ENCODE peak calls at places on chromosomes 1 and 21, in five cellular contexts. E is GM12878, H is H1, Y is hepatocyte, U is MM.1S. Z is an unnamed sample.

GRCh38 chr1:152013664-152014237 is 20.1 kb upstream of the S100A10 start:
- DNase-seq in Y (peak), U (peak), E (no peak), H (no peak), Z (no peak)

GRCh38 chr1:222631611-222632208 is 13.8 kb downstream of the MIA3 start:
- DNase-seq in E (no peak), U (no peak), Y (no peak), H (no peak), Z (no peak)

GRCh38 chr1:56508523-56508983 is 70.8 kb downstream of the PLPP3 start:
- DNase-seq in H (no peak), E (no peak), U (no peak), Y (peak), Z (peak)

GRCh38 chr21:26072891-26073615 is 97.5 kb downstream of the APP start:
- DNase-seq in U (no peak), Y (no peak), H (no peak), E (no peak), Z (no peak)

GRCh38 chr1:107622975-107623374 is 342.0 kb downstream of the VAV3 start:
- DNase-seq in U (peak), E (no peak), Y (no peak), H (no peak), Z (no peak)

GRCh38 chr1:182752827-182753104 is 36.8 kb upstream of the NPL start:
- DNase-seq in H (no peak), U (no peak), Y (no peak), E (no peak), Z (no peak)

GRCh38 chr1:169049258-169049936 is 57.1 kb upstream of the ATP1B1 start:
- DNase-seq in U (no peak), H (no peak), Y (no peak), E (no peak), Z (no peak)

GRCh38 chr1:50697440-50698421 is 262.3 kb downstream of the FAF1 start:
- DNase-seq in H (no peak), E (no peak), U (no peak), Y (no peak), Z (no peak)

GRCh38 chr1:184838374-184838995 is 83.8 kb upstream of the EDEM3 start:
- DNase-seq in H (no peak), E (no peak), Y (peak), U (no peak), Z (peak)

GRCh38 chr1:61606448-61607312 is 118.3 kb downstream of the TM2D1 start:
- DNase-seq in Y (no peak), H (no peak), E (no peak), U (no peak), Z (no peak)

GRCh38 chr1:242002528-242002927 is 3.6 kb upstream of the MAP1LC3C start:
- DNase-seq in Y (no peak), U (no peak), H (no peak), E (no peak), Z (no peak)

GRCh38 chr1:7536891-7537591 is 234.1 kb upstream of the VAMP3 start:
- DNase-seq in Y (no peak), E (no peak), U (no peak), H (no peak), Z (no peak)

GRCh38 chr1:3954391-3955160 is 54.5 kb upstream of the C1orf174 start:
- DNase-seq in H (no peak), E (no peak), U (no peak), Y (no peak), Z (no peak)

GRCh38 chr1:183817576-183818288 is 12.8 kb downstream of the RGL1 start:
- DNase-seq in E (no peak), H (no peak), U (no peak), Y (no peak), Z (no peak)
- H3K27ac ChIP-seq in E (peak), H (no peak), U (peak), Y (peak), Z (no peak)

DNA sequence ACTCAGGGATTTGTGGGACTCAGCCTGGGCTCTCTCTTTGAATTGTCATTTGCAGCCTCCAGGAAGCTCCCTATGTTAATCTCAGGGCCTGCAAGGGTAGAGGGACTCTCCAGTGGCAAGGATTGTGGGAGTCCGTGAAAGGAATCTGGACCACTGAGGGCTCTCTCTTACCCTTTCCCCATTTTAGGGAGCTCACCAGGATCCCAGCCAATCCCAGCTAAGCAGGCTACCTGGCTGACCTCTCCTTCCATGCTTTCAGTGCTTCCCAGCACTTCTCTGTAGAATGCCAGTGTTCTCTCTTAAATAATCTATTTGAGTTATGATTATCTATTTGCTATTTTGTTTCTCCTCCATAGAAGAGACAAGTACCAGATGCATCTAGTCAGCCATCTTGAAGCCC is 9.6 kb upstream of the KCTD3 start:
- DNase-seq in E (no peak), H (no peak), U (no peak), Y (no peak), Z (no peak)
- H2AFZ ChIP-seq in E (no peak), H (peak), U (no peak), Y (no peak), Z (no peak)

DNA sequence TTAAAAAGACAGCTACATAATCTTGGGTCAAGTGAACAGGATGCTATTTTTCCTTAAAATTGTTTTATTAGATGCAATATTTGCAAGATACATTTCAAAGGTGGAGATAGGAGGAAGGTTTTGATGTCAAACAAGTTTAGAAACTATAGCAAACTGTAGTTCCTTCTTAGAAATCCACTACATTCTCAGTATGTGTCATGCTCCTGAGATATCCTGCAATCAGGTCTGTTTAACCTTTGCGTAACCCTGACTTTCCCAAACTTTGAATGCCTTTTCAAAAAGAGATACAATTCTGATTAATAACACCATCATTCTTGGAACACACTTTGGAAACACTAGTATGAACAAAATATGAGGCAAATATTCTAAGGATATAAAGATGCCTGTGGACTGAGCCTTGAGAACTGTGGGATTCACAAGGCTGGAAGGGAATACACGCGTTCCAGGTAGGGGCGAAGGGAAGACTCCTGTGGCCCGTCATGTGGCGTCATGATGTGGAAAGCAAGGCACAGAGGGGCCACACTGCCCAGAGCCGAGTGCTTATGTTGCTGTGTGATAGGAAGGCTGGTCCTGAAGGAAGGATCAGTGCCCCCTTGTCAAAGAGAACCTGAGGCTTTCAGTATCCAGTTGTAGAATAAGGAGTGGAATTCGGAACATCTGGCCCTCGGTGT is 19.6 kb upstream of the TARBP1 start:
- DNase-seq in H (no peak), U (no peak), Y (no peak), E (no peak), Z (no peak)
- H3K27ac ChIP-seq in H (no peak), U (no peak), Y (peak), E (no peak), Z (peak)

GRCh38 chr21:18951291-18952038 is 547.9 kb upstream of the TMPRSS15 start:
- DNase-seq in Y (peak), H (peak), E (no peak), U (peak), Z (no peak)
- H2AFZ ChIP-seq in Y (no peak), H (peak), E (no peak), U (peak), Z (no peak)

GRCh38 chr1:153942766-153943549 is 3.6 kb downstream of the DENND4B start:
- DNase-seq in U (no peak), E (no peak), H (no peak), Y (no peak), Z (no peak)
- H3K27ac ChIP-seq in U (no peak), E (no peak), H (no peak), Y (no peak), Z (no peak)

GRCh38 chr1:208450958-208451357 is 206.8 kb upstream of the PLXNA2 start:
- DNase-seq in Y (peak), H (no peak), U (no peak), E (no peak), Z (no peak)
- H2AFZ ChIP-seq in Y (peak), H (no peak), U (no peak), E (no peak), Z (no peak)

DNA sequence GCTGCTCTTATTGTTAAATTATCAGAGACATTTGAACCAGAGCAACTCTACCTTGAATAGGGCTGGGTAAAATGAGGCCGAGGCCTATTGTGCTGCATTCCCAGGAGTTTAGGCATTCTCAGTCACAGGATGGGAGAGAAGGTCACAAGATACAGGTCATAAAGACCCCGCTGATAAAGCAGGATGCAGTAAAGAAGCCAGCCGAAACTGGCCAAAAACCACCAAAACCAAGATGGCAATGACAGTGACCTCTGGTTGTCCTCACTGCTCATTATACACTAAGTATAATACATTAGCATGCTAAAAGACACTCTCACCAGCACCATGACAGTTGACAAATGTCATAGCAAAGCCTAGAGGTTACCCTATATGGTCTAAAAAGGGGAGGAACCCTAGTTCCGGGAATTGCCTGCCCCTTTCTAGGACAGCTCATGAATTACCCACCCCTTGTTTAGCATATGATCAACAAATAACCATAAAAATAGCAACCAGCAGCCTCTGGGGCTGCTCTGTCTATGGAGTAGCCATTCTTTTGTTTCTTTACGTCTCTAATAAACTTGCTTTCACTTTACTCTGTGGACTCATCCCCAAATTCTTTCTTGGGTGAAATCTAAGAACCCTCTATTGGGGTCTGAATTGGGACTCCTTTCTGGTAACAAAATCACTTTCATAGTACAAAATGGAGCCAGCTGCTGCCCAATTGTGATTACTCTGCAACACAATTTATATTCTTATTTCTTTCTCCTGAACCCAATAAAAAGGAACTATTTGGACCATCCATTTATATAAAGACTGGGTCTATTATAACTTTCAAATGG is 179.6 kb downstream of the TGFBR3 start:
- DNase-seq in E (no peak), Y (no peak), H (no peak), U (no peak), Z (no peak)
- H3K27ac ChIP-seq in E (no peak), Y (no peak), H (no peak), U (no peak), Z (no peak)

GRCh38 chr21:45071396-45072165 is 2.8 kb upstream of the ADARB1 start:
- DNase-seq in H (no peak), Y (no peak), E (no peak), U (no peak), Z (no peak)
- H2AFZ ChIP-seq in H (no peak), Y (no peak), E (no peak), U (no peak), Z (no peak)

GRCh38 chr1:8789314-8790214 is 27.9 kb downstream of the RERE start:
- DNase-seq in H (peak), U (no peak), Y (peak), E (no peak), Z (peak)
- H3K27ac ChIP-seq in H (peak), U (no peak), Y (peak), E (no peak), Z (peak)

Z was measured in keratinocyte.